ENCODE peak calls at places on chromosomes 12 and 14, in five cellular contexts. P is esophagus muscularis mucosa, B is transverse colon, S is tibial nerve, V is H1. D is an unnamed sample.

GRCh38 chr14:82366803-82367202 is 833.1 kb upstream of the SEL1L start:
- DNase-seq in P (no peak), S (no peak), V (no peak), B (no peak), D (no peak)

GRCh38 chr14:100734031-100734990 is 7.6 kb downstream of the DLK1 start:
- DNase-seq in B (no peak), S (no peak), V (no peak), P (no peak), D (no peak)

GRCh38 chr12:121216102-121216501 is 6.2 kb downstream of the P2RX4 start:
- DNase-seq in P (no peak), B (no peak), S (no peak), V (no peak), D (no peak)

GRCh38 chr12:27081668-27082091 is 698 bp downstream of the C12orf71 start:
- DNase-seq in P (no peak), B (no peak), V (no peak), S (no peak), D (no peak)

GRCh38 chr12:118055144-118055557 is 5.8 kb downstream of the WSB2 start:
- DNase-seq in B (peak; percentile 54), S (no peak), P (no peak), V (peak; percentile 79), D (peak; percentile 43)

GRCh38 chr12:30515351-30515750 is 180.3 kb downstream of the IPO8 start:
- DNase-seq in S (no peak), V (no peak), P (no peak), B (no peak), D (no peak)

GRCh38 chr14:76810953-76811400 is 1.7 kb downstream of the ANGEL1 start:
- DNase-seq in P (peak; percentile 53), V (no peak), S (no peak), B (peak; percentile 27), D (no peak)

GRCh38 chr12:127539499-127539898 is 727.5 kb upstream of the TMEM132C start:
- DNase-seq in B (no peak), V (no peak), S (no peak), P (no peak), D (no peak)

GRCh38 chr12:214005-214736 is at the start of gene SLC6A12:
- DNase-seq in S (no peak), B (no peak), P (no peak), V (no peak), D (no peak)

GRCh38 chr12:105418821-105419291 is 88.4 kb downstream of the C12orf75 start:
- DNase-seq in P (no peak), S (no peak), V (no peak), B (no peak), D (no peak)

GRCh38 chr12:16587514-16587913 is 18.4 kb downstream of the LMO3 start:
- DNase-seq in B (no peak), V (no peak), S (no peak), P (no peak), D (no peak)

GRCh38 chr12:42969357-42969756 is 379.8 kb upstream of the PRICKLE1 start:
- DNase-seq in P (no peak), V (no peak), B (no peak), S (peak; percentile 20), D (no peak)

GRCh38 chr14:88852632-88853031 is 28.2 kb downstream of the TTC8 start:
- DNase-seq in B (no peak), V (no peak), S (no peak), P (no peak), D (no peak)
- H3K36me3 ChIP-seq in B (no peaks in the 10 kb centered on the region), V (no peaks in the 10 kb centered on the region), S (no peaks in the 10 kb centered on the region), P (peaks cover 23% of the 10 kb centered on the region), D (peaks cover 20% of the 10 kb centered on the region)

GRCh38 chr12:1815814-1816729 is 4.3 kb upstream of the LRTM2 start:
- DNase-seq in P (no peak), V (no peak), B (no peak), S (no peak), D (no peak)
- TF ChIP-seq EP300 in P (no peak), V (no peak), B (no peak), S (no peak), D (no peak)

DNA sequence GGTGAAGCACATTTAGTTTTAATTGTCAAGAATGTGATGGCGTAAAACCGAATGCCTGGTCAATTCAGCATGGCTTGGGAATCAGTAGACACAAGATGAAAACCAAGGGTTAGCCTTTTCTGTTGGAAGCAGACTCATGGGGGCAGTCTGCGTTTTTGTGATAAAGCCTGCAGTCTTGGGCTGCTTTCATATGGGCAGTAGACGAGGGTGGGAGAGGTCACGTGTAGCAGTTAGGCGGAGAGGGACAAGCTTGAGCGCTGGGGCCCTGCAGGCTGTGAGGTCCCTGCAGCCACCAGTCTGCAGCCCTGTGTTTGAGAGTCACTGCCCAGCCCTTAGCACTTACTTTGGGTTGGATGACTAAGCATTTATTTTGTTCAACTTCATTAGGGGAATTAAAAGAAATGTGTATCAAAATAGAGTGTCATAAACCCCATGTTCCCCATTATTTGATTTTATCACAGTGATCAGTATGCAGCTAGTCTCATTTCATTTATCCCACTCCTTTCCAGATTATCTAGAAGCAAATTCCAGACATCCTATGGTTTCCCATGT is 37.2 kb downstream of the EP400 start:
- DNase-seq in P (peak; percentile 14), S (no peak), B (no peak), V (no peak), D (no peak)
- H3K36me3 ChIP-seq in P (peaks cover 100% of the 10 kb centered on the region), S (peaks cover 40% of the 10 kb centered on the region), B (peaks cover 49% of the 10 kb centered on the region), V (peaks cover 2% of the 10 kb centered on the region), D (peaks cover 55% of the 10 kb centered on the region)

GRCh38 chr14:52783211-52783610 is 8.2 kb downstream of the GNPNAT1 start:
- DNase-seq in V (no peak), B (no peak), P (no peak), S (no peak), D (no peak)
- TF ChIP-seq EP300 in V (no peak), B (no peak), P (no peak), S (no peak), D (no peak)

GRCh38 chr14:99441157-99441870 is 39.3 kb downstream of the SETD3 start:
- DNase-seq in P (no peak), B (no peak), V (peak; percentile 38), S (no peak), D (no peak)
- H3K36me3 ChIP-seq in P (peaks cover 78% of the 10 kb centered on the region), B (peaks cover 11% of the 10 kb centered on the region), V (no peaks in the 10 kb centered on the region), S (no peaks in the 10 kb centered on the region), D (peaks cover 83% of the 10 kb centered on the region)

DNA sequence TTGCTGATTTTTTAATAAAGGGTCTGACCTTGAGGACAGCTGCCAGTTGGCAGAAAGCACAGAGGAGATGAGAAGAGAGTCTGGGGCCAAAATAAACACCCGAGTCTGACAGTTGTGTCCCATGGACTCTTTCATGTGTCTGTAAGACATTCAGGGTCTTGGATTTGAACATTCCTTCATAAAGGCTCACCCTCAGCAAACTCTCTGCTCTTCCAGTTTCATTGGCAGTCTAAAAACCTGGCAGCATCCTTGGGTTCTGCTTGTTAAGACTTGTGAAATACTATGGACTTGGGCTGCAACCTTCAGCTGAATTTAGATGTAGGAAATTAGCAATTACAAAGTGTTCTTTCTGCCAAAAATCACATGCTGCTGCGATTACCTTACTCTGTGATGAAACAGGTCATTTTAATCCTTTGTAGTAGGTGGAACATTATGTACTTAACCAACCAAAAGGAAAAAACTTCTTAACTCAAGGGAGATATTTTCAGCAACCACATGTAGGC is 32.0 kb upstream of the LMNTD1 start:
- DNase-seq in S (peak; percentile 31), P (no peak), V (no peak), B (no peak), D (no peak)
- TF ChIP-seq EP300 in S (peak; percentile 81), P (peak; percentile 51), V (no peak), B (no peak), D (no peak)

GRCh38 chr14:85798852-85799251 is 268.9 kb downstream of the FLRT2 start:
- DNase-seq in P (no peak), V (no peak), S (no peak), B (no peak), D (no peak)

GRCh38 chr14:85788834-85789233 is 258.9 kb downstream of the FLRT2 start:
- DNase-seq in P (no peak), B (no peak), S (no peak), V (no peak), D (no peak)

GRCh38 chr14:85789506-85789905 is 259.6 kb downstream of the FLRT2 start:
- DNase-seq in S (no peak), V (no peak), P (no peak), B (no peak), D (no peak)

DNA sequence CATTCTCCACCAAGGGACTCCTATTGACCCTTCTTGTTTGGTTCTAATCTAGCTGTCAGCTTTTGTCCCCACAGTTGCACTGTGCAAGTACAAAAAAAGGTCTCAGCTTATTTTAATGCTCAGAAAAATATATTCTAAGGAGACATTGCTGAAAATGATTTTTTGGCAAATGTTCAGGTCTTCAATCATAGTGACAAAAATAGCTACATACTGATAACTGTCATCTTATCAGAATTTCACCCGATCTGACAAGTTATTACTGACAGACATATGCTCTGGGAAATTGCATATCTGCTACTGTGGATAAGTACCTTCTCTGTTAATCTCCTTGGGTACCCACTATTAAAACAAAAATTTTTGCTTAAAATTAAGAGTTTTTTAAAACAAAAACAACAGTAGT is 263.6 kb downstream of the FLRT2 start:
- DNase-seq in V (no peak), B (no peak), P (no peak), S (no peak), D (no peak)
- H3K36me3 ChIP-seq in V (no peaks in the 10 kb centered on the region), B (no peaks in the 10 kb centered on the region), P (no peaks in the 10 kb centered on the region), S (no peaks in the 10 kb centered on the region), D (no peaks in the 10 kb centered on the region)

GRCh38 chr14:68793734-68794129 is 865 bp upstream of the ZFP36L1 start:
- DNase-seq in S (no peak), V (no peak), P (no peak), B (no peak), D (no peak)

GRCh38 chr14:68795602-68796417 is 2.9 kb upstream of the ZFP36L1 start:
- DNase-seq in B (peak; percentile 87), S (peak; percentile 71), V (peak; percentile 86), P (peak; percentile 96), D (peak; percentile 85)

GRCh38 chr14:68792830-68793733 is at the start of gene ZFP36L1:
- DNase-seq in P (peak; percentile 99), V (peak; percentile 90), S (peak; percentile 90), B (peak; percentile 94), D (peak; percentile 92)

GRCh38 chr14:68794856-68795601 is 2.2 kb upstream of the ZFP36L1 start:
- DNase-seq in B (peak; percentile 54), S (no peak), V (no peak), P (peak; percentile 93), D (peak; percentile 45)

DNA sequence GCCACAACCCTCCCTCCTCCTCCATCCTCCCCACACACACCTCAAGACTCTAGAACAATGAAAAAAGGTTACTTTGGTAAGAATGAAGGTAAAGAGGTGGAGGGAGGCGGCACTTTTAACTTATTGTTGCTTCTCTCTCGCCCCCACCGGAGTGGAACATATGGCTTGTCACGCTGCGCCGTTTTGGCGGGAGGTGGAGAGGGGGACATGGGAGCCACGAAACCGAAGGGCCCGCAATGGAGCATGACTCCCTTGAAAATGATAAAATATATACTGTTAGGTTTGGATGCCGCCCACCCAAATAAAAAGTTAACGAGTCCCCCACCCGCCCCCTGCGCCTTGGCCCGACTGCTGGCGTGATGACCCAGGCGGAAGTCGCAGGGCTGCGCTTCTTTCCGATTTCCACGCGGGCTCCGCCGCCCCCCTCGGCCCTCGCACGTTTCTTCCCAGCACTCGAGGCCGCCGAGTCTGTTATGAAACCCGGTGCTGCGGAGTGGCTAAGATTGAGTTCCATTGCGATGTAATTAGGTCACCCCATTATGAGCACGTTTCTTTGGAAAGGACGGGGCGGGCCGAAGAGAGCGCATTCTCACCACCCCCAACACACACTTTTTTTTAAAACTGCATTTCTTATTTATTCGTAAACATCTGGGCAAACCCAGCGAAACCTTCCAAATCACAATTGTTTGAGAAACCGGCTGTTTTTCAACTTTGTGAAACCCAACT is 1.4 kb upstream of the ZFP36L1 start:
- DNase-seq in B (peak; percentile 85), S (peak; percentile 87), P (peak; percentile 98), V (peak; percentile 55), D (peak; percentile 85)
- TF ChIP-seq EP300 in B (peak; percentile 85), S (no peak), P (peak; percentile 88), V (no peak), D (peak; percentile 87)

D was measured in stomach.